ENCODE peak calls at places on chromosomes 5 and 9, in five cellular contexts. E is HCT116, D is OCI-LY7, H is hepatocyte, T is neural progenitor cell. J is an unnamed sample. For H3K4me1, the result is how much of the 10 kb centered on the place peaks cover.

GRCh38 chr5:57171818-57172465 is 1.9 kb upstream of the GPBP1 start:
- DNase-seq in E (no peak), D (no peak), H (peak), T (no peak), J (peak)

GRCh38 chr5:32339878-32340277 is 27.1 kb upstream of the MTMR12 start:
- DNase-seq in E (no peak), D (peak), H (no peak), T (no peak), J (no peak)

GRCh38 chr5:87400305-87400899 is 12.3 kb downstream of the CCNH start:
- DNase-seq in E (peak), D (peak), H (peak), T (peak), J (peak)

GRCh38 chr5:135102716-135103696 is 69.0 kb upstream of the PITX1 start:
- DNase-seq in E (no peak), D (no peak), H (no peak), T (no peak), J (no peak)

GRCh38 chr5:112931473-112931872 is 9.4 kb upstream of the REEP5 start:
- DNase-seq in E (no peak), D (peak), H (no peak), T (no peak), J (no peak)

GRCh38 chr5:123269436-123269835 is 153.8 kb downstream of the CEP120 start:
- DNase-seq in E (no peak), D (no peak), H (no peak), T (no peak), J (no peak)

GRCh38 chr5:180111273-180111695 is 39.7 kb upstream of the RNF130 start:
- DNase-seq in E (no peak), D (no peak), H (no peak), T (no peak), J (no peak)

GRCh38 chr5:136034976-136035375 is 6.2 kb downstream of the TGFBI start:
- DNase-seq in E (no peak), D (no peak), H (no peak), T (no peak), J (no peak)

GRCh38 chr9:115650768-115651167 is 502.8 kb upstream of the PAPPA start:
- DNase-seq in E (no peak), D (no peak), H (no peak), T (no peak), J (no peak)

GRCh38 chr9:98686961-98687855 is 21.5 kb downstream of the GABBR2 start:
- DNase-seq in E (no peak), D (no peak), H (no peak), T (no peak), J (no peak)

GRCh38 chr5:90386099-90386710 is 23.4 kb downstream of the CETN3 start:
- DNase-seq in E (peak), D (peak), H (peak), T (no peak), J (peak)

GRCh38 chr5:30607301-30607700 is 586.2 kb upstream of the CDH6 start:
- DNase-seq in E (no peak), D (no peak), H (no peak), T (no peak), J (no peak)

GRCh38 chr5:1661831-1662558 is 137.6 kb downstream of the MRPL36 start:
- DNase-seq in E (no peak), D (no peak), H (no peak), T (no peak), J (no peak)

GRCh38 chr9:107005201-107005600 is 142.2 kb downstream of the ZNF462 start:
- DNase-seq in E (no peak), D (no peak), H (no peak), T (no peak), J (no peak)

GRCh38 chr9:99057665-99058625 is 47.0 kb upstream of the TGFBR1 start:
- DNase-seq in E (no peak), D (peak), H (no peak), T (no peak), J (peak)

GRCh38 chr5:517535-518100 is 6.6 kb downstream of the SLC9A3 start:
- DNase-seq in E (no peak), D (no peak), H (no peak), T (no peak), J (no peak)

GRCh38 chr5:83184534-83184933 is 107.2 kb downstream of the XRCC4 start:
- DNase-seq in E (no peak), D (no peak), H (no peak), T (no peak), J (no peak)

GRCh38 chr5:79774171-79774854 is 84.7 kb downstream of the CMYA5 start:
- DNase-seq in E (peak), D (peak), H (peak), T (peak), J (no peak)

GRCh38 chr5:95664204-95664786 is 17.7 kb downstream of the RFESD start:
- DNase-seq in E (peak), D (peak), H (peak), T (peak), J (peak)

GRCh38 chr5:104189909-104190308 is 627.3 kb upstream of the NUDT12 start:
- DNase-seq in E (no peak), D (no peak), H (no peak), T (no peak), J (peak)

GRCh38 chr5:17679597-17680187 is 45.4 kb downstream of the TAF11L14 start:
- DNase-seq in E (no peak), D (no peak), H (no peak), T (no peak), J (no peak)

GRCh38 chr5:96064905-96065304 is 103.3 kb upstream of the ELL2 start:
- DNase-seq in E (no peak), D (no peak), H (no peak), T (no peak), J (no peak)

GRCh38 chr5:58497956-58498942 is 7.0 kb downstream of the GAPT start:
- DNase-seq in E (peak), D (no peak), H (peak), T (peak), J (no peak)

GRCh38 chr5:139956342-139956741 is 86.8 kb downstream of the NRG2 start:
- DNase-seq in E (no peak), D (no peak), H (no peak), T (no peak), J (no peak)

GRCh38 chr9:18404482-18405029 is 69.4 kb upstream of the ADAMTSL1 start:
- DNase-seq in E (no peak), D (no peak), H (no peak), T (no peak), J (no peak)

GRCh38 chr5:43627028-43627427 is 24.0 kb downstream of the NNT start:
- DNase-seq in E (peak), D (peak), H (peak), T (peak), J (peak)

GRCh38 chr5:143008809-143009521 is 238.8 kb downstream of the ARHGAP26 start:
- DNase-seq in E (peak), D (no peak), H (no peak), T (no peak), J (peak)

GRCh38 chr5:53479656-53480473 is 564 bp upstream of the FST start:
- DNase-seq in E (no peak), D (no peak), H (peak), T (peak), J (peak)

DNA sequence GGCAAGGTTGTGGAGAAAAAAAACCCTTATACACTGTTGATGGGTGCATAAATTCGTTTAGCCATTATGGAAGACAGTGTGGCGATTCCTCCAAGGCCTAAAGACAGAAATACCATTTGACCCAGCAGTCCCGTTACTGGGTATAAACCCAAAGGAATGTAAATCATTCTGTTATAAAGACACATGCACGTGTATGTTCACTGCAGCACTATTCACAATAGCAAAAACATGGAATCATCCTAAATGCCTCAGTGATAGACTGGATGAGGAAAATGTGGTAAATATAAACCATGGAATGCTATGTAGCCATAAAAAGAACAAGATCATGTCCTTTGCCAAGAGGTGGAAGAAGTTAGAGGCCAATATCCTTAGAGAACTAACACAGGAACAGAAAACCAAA is 119.9 kb upstream of the PRR16 start:
- DNase-seq in E (no peak), D (no peak), H (no peak), T (no peak), J (no peak)
- TF ChIP-seq EZH2phosphoT487 in E (no peak), D (no peak), H (no peak), T (no peak), J (no peak)

GRCh38 chr9:72129271-72130156 is 19.7 kb upstream of the GDA start:
- DNase-seq in E (no peak), D (no peak), H (peak), T (no peak), J (no peak)

GRCh38 chr9:72128526-72128925 is 20.7 kb upstream of the GDA start:
- DNase-seq in E (no peak), D (no peak), H (no peak), T (no peak), J (no peak)

GRCh38 chr9:72131206-72131605 is 18.0 kb upstream of the GDA start:
- DNase-seq in E (no peak), D (no peak), H (no peak), T (no peak), J (no peak)

GRCh38 chr9:72124947-72125346 is 24.3 kb upstream of the GDA start:
- DNase-seq in E (no peak), D (no peak), H (no peak), T (no peak), J (no peak)

GRCh38 chr9:72127753-72128152 is 21.5 kb upstream of the GDA start:
- DNase-seq in E (no peak), D (no peak), H (no peak), T (no peak), J (no peak)
- H3K4me3 ChIP-seq in E (no peak), D (no peak), H (no peak), T (no peak), J (no peak)

DNA sequence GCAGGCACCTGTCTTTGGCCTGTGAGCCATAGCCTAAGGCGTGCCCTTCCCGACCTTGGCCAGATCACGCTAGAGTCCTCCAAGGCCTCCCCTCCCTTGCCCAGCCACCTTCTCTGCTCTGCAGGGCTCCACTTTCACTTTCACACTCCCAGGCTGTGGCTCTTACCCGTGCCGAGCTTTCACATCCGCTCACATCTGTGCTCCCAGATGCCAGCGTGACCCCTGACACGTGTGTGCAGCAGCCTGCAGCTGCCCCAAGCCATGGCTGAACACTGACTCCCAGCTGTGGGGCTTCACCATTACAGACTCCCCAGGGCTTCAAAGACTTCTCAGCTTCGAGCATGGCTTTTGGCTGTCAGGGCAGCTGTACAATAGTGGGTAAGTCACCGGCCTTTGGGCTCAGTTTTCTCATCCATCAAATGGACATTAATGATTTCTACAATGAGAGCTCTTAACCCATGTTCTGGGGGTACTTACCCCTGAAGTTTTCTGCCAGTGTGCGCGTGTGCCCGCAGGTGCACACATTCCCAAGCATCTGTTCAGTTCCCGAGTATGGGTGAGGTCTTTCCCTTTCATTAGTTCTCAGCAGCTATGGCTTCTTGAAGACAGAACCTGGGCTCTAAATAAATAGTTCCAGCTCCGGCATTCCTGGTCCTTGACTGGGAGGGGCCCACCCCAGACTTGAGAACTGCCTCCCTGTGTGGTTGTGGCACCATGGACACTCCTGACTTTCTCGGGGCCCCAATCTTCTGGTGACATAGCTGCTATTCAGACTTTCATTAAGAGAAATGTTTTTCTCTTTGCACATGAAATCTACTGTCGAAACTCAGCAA is 118.6 kb downstream of the RGS3 start:
- DNase-seq in E (no peak), D (peak), H (no peak), T (no peak), J (peak)
- H3K4me1 ChIP-seq in E (half or more), D (half or more), H (under half), T (under half), J (half or more)

DNA sequence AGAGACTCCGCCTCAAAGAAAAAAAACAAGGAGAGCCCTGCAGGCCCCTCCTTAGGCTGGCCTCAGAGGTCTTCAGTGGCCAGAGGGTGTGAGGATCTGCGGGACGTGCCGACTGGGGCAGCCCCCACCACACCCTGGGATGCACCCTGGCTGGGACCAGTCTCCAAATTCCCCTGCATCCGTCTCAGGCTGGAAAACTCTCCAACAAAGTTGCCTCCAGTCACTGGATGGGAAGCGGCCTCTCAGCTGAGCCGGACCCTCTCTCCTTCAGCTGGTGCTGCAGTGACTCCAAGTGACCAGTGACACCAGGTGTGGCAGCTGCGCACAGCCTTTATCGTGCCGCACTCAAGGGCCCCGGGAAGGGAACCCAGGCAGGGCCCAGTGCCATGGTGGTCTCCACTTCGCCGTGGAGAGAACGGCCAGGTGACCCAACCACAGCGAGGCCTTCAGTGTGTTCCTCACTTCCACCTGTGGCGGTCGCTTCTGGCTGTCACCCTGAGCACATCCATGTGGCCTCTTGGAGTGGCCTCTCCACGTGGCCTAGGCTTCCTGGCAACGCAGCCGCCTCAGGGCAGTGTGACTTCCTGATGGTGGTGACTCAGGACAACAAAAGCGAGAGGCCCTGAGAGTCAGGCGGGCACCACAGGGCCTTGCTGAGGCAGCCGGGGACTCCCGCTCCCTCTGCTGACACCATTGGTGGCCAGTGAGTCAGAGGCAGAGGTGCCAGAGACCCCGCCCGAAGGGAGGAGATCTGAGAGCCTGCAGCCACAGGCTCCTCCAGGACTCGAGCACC is 19.3 kb upstream of the CAMSAP1 start:
- DNase-seq in E (peak), D (no peak), H (no peak), T (no peak), J (no peak)
- TF ChIP-seq EZH2phosphoT487 in E (no peak), D (no peak), H (no peak), T (no peak), J (no peak)

DNA sequence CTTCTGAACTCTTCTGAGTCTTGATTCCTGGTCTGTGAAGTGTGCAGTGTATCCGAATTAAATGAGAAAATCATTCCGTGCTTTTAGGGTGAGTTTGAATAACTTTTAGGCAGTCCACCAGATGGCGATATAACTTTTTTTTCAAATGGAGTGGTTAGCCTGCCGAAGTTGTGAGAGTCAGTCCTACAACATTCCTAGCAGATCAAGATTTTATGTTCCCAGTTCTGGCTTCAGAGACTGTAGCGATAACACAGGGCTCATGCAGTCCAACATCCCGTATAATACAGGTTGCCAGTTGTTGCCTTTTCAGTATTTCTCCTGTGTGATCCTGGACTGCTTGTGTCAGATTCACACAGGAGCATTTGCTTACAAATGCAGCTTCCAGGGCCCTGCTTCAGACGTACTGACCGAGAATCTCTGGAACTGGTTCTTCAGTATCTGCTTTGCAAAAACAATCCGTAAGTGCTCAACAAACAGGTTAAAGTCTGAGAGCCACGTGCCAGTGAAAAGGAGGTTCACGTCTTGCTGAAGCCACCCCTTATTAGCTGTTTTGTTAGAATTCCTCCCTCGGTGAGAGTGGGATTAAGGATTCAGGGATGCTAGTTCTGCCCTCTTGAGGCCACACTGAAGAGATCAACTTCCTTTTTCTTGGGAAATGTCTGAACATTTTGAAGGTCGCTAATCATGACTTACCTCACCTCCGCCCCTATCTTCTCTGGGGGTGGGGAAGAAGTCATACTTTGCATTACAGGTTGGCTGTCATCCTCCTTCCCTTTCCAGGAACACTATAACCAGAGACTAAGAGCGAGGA is 22.8 kb downstream of the SMIM3 start:
- DNase-seq in E (peak), D (peak), H (peak), T (peak), J (peak)
- H3K4me3 ChIP-seq in E (peak), D (no peak), H (peak), T (peak), J (no peak)

GRCh38 chr5:150587830-150588494 is 52.5 kb upstream of the SYNPO start:
- DNase-seq in E (no peak), D (no peak), H (no peak), T (no peak), J (no peak)

GRCh38 chr5:150583541-150584225 is 56.8 kb upstream of the SYNPO start:
- DNase-seq in E (no peak), D (no peak), H (no peak), T (no peak), J (no peak)

GRCh38 chr5:150584561-150585335 is 55.7 kb upstream of the SYNPO start:
- DNase-seq in E (no peak), D (no peak), H (no peak), T (no peak), J (no peak)

GRCh38 chr5:150587016-150587415 is 53.4 kb upstream of the SYNPO start:
- DNase-seq in E (no peak), D (no peak), H (no peak), T (no peak), J (no peak)

GRCh38 chr5:150585781-150586461 is 54.5 kb upstream of the SYNPO start:
- DNase-seq in E (no peak), D (no peak), H (no peak), T (no peak), J (no peak)
- H3K4me1 ChIP-seq in E (under half), D (under half), H (half or more), T (under half), J (under half)

DNA sequence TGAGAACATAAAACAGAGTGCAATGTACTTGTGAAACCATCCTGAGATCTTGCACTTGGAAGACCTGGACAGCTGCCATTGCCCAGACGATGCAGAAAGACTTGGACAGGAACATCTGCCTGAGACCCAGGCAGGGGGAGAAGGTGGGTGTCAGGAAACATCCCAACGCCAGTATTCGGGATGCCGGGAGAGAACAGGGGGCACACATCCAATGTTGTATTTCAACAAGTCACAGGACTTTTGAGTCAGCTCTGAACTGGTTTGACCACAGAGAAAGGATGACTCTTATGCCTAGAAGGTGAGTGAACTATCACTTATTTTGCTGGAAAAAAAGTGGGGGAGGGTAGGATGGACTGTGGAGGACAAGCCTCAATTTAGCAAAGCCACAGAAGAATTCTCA is 124.6 kb downstream of the ROR2 start:
- DNase-seq in E (no peak), D (no peak), H (no peak), T (no peak), J (no peak)
- TF ChIP-seq EZH2phosphoT487 in E (no peak), D (no peak), H (no peak), T (no peak), J (no peak)